ENCODE peak calls at places on chromosomes 5 and 9, in five cellular contexts. One of them, this sample, is unnamed.
A peak's percentile ranks its signal among the peaks of the same experiment; 100 is the strongest.

GRCh38 chr5:132840896-132841818 is 10.7 kb upstream of the SHROOM1 start:
- DNase-seq in activated CD8-positive, alpha-beta memory T cell treated with anti-CD3 and anti-CD28 coated beads for 4 hours: no peak
- DNase-seq in activated naive CD4-positive, alpha-beta T cell treated with anti-CD3 and anti-CD28 coated beads for 36 hours: no peak
- DNase-seq in activated T-cell treated with anti-CD3 and anti-CD28 coated beads, Interleukin-2, amount 50 U/mL, for 24 hours: no peak
- DNase-seq in brain microvascular endothelial cell: no peak
- DNase-seq in this sample: no peak

GRCh38 chr5:151383011-151383410 is 35.7 kb upstream of the SLC36A2 start:
- DNase-seq in activated CD8-positive, alpha-beta memory T cell treated with anti-CD3 and anti-CD28 coated beads for 4 hours: no peak
- DNase-seq in activated T-cell treated with anti-CD3 and anti-CD28 coated beads, Interleukin-2, amount 50 U/mL, for 24 hours: no peak
- DNase-seq in brain microvascular endothelial cell: no peak
- DNase-seq in activated naive CD4-positive, alpha-beta T cell treated with anti-CD3 and anti-CD28 coated beads for 36 hours: no peak
- DNase-seq in this sample: no peak

GRCh38 chr5:138574744-138575193 is 432 bp downstream of the HSPA9 start:
- DNase-seq in activated naive CD4-positive, alpha-beta T cell treated with anti-CD3 and anti-CD28 coated beads for 36 hours: no peak
- DNase-seq in activated CD8-positive, alpha-beta memory T cell treated with anti-CD3 and anti-CD28 coated beads for 4 hours: no peak
- DNase-seq in activated T-cell treated with anti-CD3 and anti-CD28 coated beads, Interleukin-2, amount 50 U/mL, for 24 hours: no peak
- DNase-seq in brain microvascular endothelial cell: no peak
- DNase-seq in this sample: no peak

GRCh38 chr5:142671801-142672200 is 14.1 kb downstream of the FGF1 start:
- DNase-seq in activated naive CD4-positive, alpha-beta T cell treated with anti-CD3 and anti-CD28 coated beads for 36 hours: no peak
- DNase-seq in activated T-cell treated with anti-CD3 and anti-CD28 coated beads, Interleukin-2, amount 50 U/mL, for 24 hours: no peak
- DNase-seq in activated CD8-positive, alpha-beta memory T cell treated with anti-CD3 and anti-CD28 coated beads for 4 hours: no peak
- DNase-seq in brain microvascular endothelial cell: peak; percentile 61
- DNase-seq in this sample: no peak

GRCh38 chr5:373710-374602 is 52.4 kb downstream of the AHRR start:
- DNase-seq in activated T-cell treated with anti-CD3 and anti-CD28 coated beads, Interleukin-2, amount 50 U/mL, for 24 hours: peak; percentile 89
- DNase-seq in activated CD8-positive, alpha-beta memory T cell treated with anti-CD3 and anti-CD28 coated beads for 4 hours: peak; percentile 67
- DNase-seq in brain microvascular endothelial cell: no peak
- DNase-seq in activated naive CD4-positive, alpha-beta T cell treated with anti-CD3 and anti-CD28 coated beads for 36 hours: peak; percentile 83
- DNase-seq in this sample: no peak

GRCh38 chr5:127887282-127887681 is 184.1 kb downstream of the CCDC192 start:
- DNase-seq in activated CD8-positive, alpha-beta memory T cell treated with anti-CD3 and anti-CD28 coated beads for 4 hours: no peak
- DNase-seq in activated T-cell treated with anti-CD3 and anti-CD28 coated beads, Interleukin-2, amount 50 U/mL, for 24 hours: no peak
- DNase-seq in brain microvascular endothelial cell: no peak
- DNase-seq in activated naive CD4-positive, alpha-beta T cell treated with anti-CD3 and anti-CD28 coated beads for 36 hours: no peak
- DNase-seq in this sample: no peak

GRCh38 chr5:172410160-172410559 is 44.2 kb downstream of the SH3PXD2B start:
- DNase-seq in activated T-cell treated with anti-CD3 and anti-CD28 coated beads, Interleukin-2, amount 50 U/mL, for 24 hours: no peak
- DNase-seq in brain microvascular endothelial cell: peak; percentile 27
- DNase-seq in activated CD8-positive, alpha-beta memory T cell treated with anti-CD3 and anti-CD28 coated beads for 4 hours: no peak
- DNase-seq in activated naive CD4-positive, alpha-beta T cell treated with anti-CD3 and anti-CD28 coated beads for 36 hours: peak; percentile 33
- DNase-seq in this sample: no peak

GRCh38 chr5:38576442-38576841 is 20.0 kb upstream of the LIFR start:
- DNase-seq in activated naive CD4-positive, alpha-beta T cell treated with anti-CD3 and anti-CD28 coated beads for 36 hours: no peak
- DNase-seq in brain microvascular endothelial cell: no peak
- DNase-seq in activated CD8-positive, alpha-beta memory T cell treated with anti-CD3 and anti-CD28 coated beads for 4 hours: no peak
- DNase-seq in activated T-cell treated with anti-CD3 and anti-CD28 coated beads, Interleukin-2, amount 50 U/mL, for 24 hours: no peak
- DNase-seq in this sample: no peak

GRCh38 chr9:121172726-121173487 is 28.8 kb downstream of the RAB14 start:
- DNase-seq in activated T-cell treated with anti-CD3 and anti-CD28 coated beads, Interleukin-2, amount 50 U/mL, for 24 hours: no peak
- DNase-seq in brain microvascular endothelial cell: no peak
- DNase-seq in activated naive CD4-positive, alpha-beta T cell treated with anti-CD3 and anti-CD28 coated beads for 36 hours: no peak
- DNase-seq in activated CD8-positive, alpha-beta memory T cell treated with anti-CD3 and anti-CD28 coated beads for 4 hours: no peak
- DNase-seq in this sample: no peak

GRCh38 chr5:112921031-112921832 is 795 bp downstream of the REEP5 start:
- DNase-seq in activated naive CD4-positive, alpha-beta T cell treated with anti-CD3 and anti-CD28 coated beads for 36 hours: peak; percentile 64
- DNase-seq in activated T-cell treated with anti-CD3 and anti-CD28 coated beads, Interleukin-2, amount 50 U/mL, for 24 hours: peak; percentile 75
- DNase-seq in brain microvascular endothelial cell: peak; percentile 58
- DNase-seq in activated CD8-positive, alpha-beta memory T cell treated with anti-CD3 and anti-CD28 coated beads for 4 hours: no peak
- DNase-seq in this sample: no peak

GRCh38 chr9:105737205-105737604 is 42.9 kb downstream of the TMEM38B start:
- DNase-seq in activated CD8-positive, alpha-beta memory T cell treated with anti-CD3 and anti-CD28 coated beads for 4 hours: no peak
- DNase-seq in brain microvascular endothelial cell: no peak
- DNase-seq in activated naive CD4-positive, alpha-beta T cell treated with anti-CD3 and anti-CD28 coated beads for 36 hours: no peak
- DNase-seq in activated T-cell treated with anti-CD3 and anti-CD28 coated beads, Interleukin-2, amount 50 U/mL, for 24 hours: no peak
- DNase-seq in this sample: no peak

GRCh38 chr9:119114681-119115080 is 254.6 kb downstream of the BRINP1 start:
- DNase-seq in activated T-cell treated with anti-CD3 and anti-CD28 coated beads, Interleukin-2, amount 50 U/mL, for 24 hours: no peak
- DNase-seq in activated naive CD4-positive, alpha-beta T cell treated with anti-CD3 and anti-CD28 coated beads for 36 hours: no peak
- DNase-seq in activated CD8-positive, alpha-beta memory T cell treated with anti-CD3 and anti-CD28 coated beads for 4 hours: no peak
- DNase-seq in brain microvascular endothelial cell: no peak
- DNase-seq in this sample: no peak